ENCODE peak calls at places on chromosomes 7 and 10, in seven cellular contexts. M is lower lobe of right lung, Q is MM.1S, H is H1, A is GM23248, V is small intestine, O is tibial nerve. W is an unnamed sample. For H3K4me1, the result is how much of the 10 kb centered on the place peaks cover.

GRCh38 chr10:112362833-112363232 is 11.1 kb upstream of the ACSL5 start:
- DNase-seq in A (peak), O (no peak), H (no peak), M (no peak), V (peak), Q (no peak), W (no peak)

GRCh38 chr7:80440908-80441307 is 71.0 kb downstream of the GNAT3 start:
- DNase-seq in V (no peak), H (no peak), Q (no peak), A (peak), O (no peak), M (no peak), W (no peak)

GRCh38 chr10:4382811-4383210 is 443.2 kb upstream of the AKR1E2 start:
- DNase-seq in Q (no peak), A (no peak), V (no peak), O (no peak), H (no peak), M (no peak), W (no peak)

GRCh38 chr7:35286422-35286821 is 32.5 kb upstream of the TBX20 start:
- DNase-seq in O (no peak), M (no peak), H (no peak), A (no peak), Q (no peak), V (no peak), W (no peak)

GRCh38 chr7:140003913-140004382 is 58.8 kb downstream of the PARP12 start:
- DNase-seq in H (peak), Q (peak), A (peak), M (no peak), O (no peak), V (peak), W (peak)

GRCh38 chr10:53489783-53490182 is 717.2 kb upstream of the MBL2 start:
- DNase-seq in Q (no peak), V (no peak), A (no peak), H (no peak), M (no peak), O (no peak), W (no peak)

GRCh38 chr7:143216151-143216550 is 5.7 kb upstream of the TAS2R40 start:
- DNase-seq in O (no peak), A (peak), H (no peak), M (no peak), V (no peak), Q (no peak), W (no peak)

GRCh38 chr7:157682946-157683239 is 346.1 kb downstream of the DNAJB6 start:
- DNase-seq in O (peak), A (no peak), H (no peak), Q (no peak), M (no peak), V (no peak), W (no peak)

GRCh38 chr7:33091641-33092191 is 17.5 kb downstream of the RP9 start:
- DNase-seq in V (no peak), H (no peak), O (no peak), Q (no peak), M (no peak), A (no peak), W (no peak)

DNA sequence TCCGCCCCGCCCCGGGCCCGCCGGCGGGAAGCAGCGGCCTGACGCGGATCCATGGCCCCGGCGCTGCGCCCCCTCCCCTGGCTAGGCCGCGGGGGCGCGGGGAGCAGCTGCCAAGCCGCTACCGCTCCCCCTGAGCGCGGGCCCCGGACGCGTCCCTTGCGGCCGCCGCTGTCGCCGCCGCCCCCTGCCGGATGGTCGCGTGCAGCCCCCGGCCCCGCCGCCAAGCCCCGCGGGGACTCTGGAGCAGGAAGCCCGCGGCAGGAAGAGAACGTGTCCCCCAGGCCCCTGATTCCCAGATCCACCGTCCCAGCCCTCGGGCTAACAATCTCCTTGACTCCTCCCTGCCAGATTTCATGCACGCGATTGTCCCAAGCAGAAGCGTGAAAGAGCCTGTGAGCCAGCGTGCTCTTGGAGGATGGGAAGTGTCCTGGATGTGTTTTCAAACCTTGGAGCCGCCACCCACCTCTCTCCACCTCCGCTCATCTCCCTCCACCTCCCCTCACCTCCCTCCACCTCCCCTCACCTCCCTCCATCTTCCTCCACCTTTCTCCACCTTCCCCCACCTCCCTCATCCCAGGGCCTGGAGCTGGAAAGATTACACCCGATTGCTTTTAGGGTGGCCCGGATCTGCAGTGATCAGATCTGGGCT is 419 bp upstream of the PRTFDC1 start:
- DNase-seq in Q (peak), O (no peak), H (no peak), V (peak), A (peak), M (peak), W (peak)
- H3K27ac ChIP-seq in Q (no peak), O (peak), H (peak), V (peak), A (peak), M (peak), W (no peak)

GRCh38 chr10:70399177-70399576 is 4.8 kb upstream of the EIF4EBP2 start:
- DNase-seq in H (no peak), V (no peak), A (no peak), Q (no peak), M (no peak), O (no peak), W (no peak)

GRCh38 chr10:70404906-70405824 is 1.2 kb downstream of the EIF4EBP2 start:
- DNase-seq in A (peak), V (peak), H (no peak), Q (peak), O (peak), M (peak), W (no peak)

GRCh38 chr10:70404036-70404905 is at the start of gene EIF4EBP2:
- DNase-seq in M (peak), V (peak), Q (peak), H (peak), O (peak), A (peak), W (peak)

GRCh38 chr10:70403483-70404035 is 386 bp upstream of the EIF4EBP2 start:
- DNase-seq in H (no peak), Q (no peak), V (no peak), O (no peak), M (no peak), A (no peak), W (no peak)
- H3K4me3 ChIP-seq in H (peak), Q (peak), V (peak), O (peak), M (peak), A (peak), W (no peak)

DNA sequence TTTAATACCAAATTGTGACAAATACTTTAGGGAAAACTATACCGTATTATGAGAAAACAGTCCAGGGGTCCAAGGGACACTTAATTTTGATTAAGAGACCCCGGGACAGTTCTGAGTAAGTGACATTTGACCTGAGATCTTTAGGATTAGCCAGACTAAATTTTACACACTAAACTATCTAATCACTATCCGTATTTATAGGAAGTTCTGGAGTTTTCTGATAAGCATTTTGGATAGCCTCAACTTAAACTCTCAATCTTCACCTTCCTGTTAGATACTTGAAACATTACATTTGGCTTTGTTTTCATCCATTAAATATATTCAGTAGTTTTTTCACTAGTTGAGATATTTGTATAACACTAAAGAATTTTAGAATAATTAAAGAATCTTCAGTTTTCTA is 5.4 kb downstream of the PIK3CG start:
- DNase-seq in V (no peak), Q (no peak), O (no peak), H (no peak), A (no peak), M (no peak), W (no peak)
- H3K4me1 ChIP-seq in V (under half), Q (half or more), O (under half), H (under half), A (under half), M (under half), W (under half)

GRCh38 chr7:107168233-107169119 is at the start of gene HBP1:
- DNase-seq in H (peak), M (peak), O (peak), Q (peak), V (peak), A (peak), W (peak)

GRCh38 chr7:107169120-107170050 is 582 bp downstream of the HBP1 start:
- DNase-seq in A (peak), Q (peak), V (peak), O (peak), M (peak), H (peak), W (peak)

GRCh38 chr7:107165341-107165740 is 3.5 kb upstream of the HBP1 start:
- DNase-seq in Q (no peak), M (no peak), A (no peak), H (no peak), O (no peak), V (peak), W (no peak)

GRCh38 chr7:107167483-107168232 is 1.1 kb upstream of the HBP1 start:
- DNase-seq in O (peak), A (peak), V (peak), M (peak), Q (peak), H (no peak), W (no peak)

GRCh38 chr7:107166702-107167426 is 1.9 kb upstream of the HBP1 start:
- DNase-seq in V (no peak), M (no peak), Q (no peak), A (peak), O (no peak), H (no peak), W (no peak)
- H3K27ac ChIP-seq in V (peak), M (peak), Q (peak), A (peak), O (peak), H (peak), W (no peak)

GRCh38 chr7:23468721-23469149 is 1.6 kb downstream of the IGF2BP3 start:
- DNase-seq in H (no peak), A (no peak), M (no peak), Q (no peak), O (no peak), V (no peak), W (no peak)
- H3K4me3 ChIP-seq in H (peak), A (peak), M (peak), Q (peak), O (peak), V (peak), W (peak)

DNA sequence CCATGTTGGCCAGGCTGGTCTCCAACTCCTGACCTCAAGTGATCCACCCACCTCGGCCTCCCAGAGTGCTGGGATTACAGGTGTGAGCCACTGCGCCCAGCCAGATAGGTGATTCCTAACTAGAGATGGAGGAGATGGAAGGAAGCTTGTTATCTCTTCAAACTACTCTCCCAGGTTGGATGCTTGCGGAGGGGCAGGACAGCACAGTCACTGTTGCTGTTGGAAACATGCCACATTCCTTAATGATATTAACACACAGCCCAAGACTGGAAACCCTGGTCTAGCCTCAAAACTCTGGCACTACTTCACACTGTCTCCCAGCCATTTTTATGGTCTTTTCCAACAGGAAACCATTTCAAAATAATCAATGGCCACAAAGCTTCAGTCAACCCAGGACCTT is 468.8 kb upstream of the NRP1 start:
- DNase-seq in O (no peak), H (no peak), V (no peak), A (peak), Q (no peak), M (no peak), W (no peak)
- H3K4me1 ChIP-seq in O (under half), H (under half), V (under half), A (under half), Q (under half), M (under half), W (under half)

DNA sequence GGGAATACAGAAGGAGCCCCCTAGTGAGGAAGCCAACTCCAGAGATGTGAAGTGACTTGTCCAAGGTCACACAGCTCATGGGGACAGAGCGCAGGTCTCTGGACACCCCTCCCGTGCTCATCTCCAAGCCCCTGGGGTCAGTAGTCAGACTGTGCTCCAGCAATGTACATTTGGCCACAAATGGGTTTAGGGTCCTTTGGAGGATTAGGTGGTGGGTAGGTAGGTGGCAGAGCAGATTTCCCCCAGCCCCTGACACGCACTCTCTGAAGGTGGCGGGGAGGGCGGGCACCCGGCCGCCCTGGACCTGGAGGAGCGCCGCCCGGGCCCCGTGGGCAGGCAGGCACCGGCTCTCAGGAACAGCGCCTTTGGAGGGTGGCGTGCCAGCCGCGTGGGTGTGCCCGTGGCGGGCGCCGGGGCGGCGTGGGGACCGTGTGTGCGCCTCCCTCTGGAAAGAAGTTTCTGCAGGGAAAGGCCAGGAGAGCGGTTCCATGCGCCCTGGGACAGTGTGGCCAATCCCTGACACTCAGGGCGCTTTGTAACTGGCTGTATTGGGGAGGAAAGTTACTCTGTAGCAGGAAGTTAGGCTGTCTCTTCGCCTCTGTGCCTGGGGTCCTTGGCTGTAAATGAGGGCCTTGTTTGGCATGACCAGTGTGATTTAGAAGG is 1.0 kb downstream of the WIPF3 start:
- DNase-seq in Q (no peak), V (peak), M (no peak), O (no peak), H (no peak), A (peak), W (no peak)
- H3K27ac ChIP-seq in Q (no peak), V (no peak), M (no peak), O (no peak), H (no peak), A (no peak), W (no peak)